ENCODE peak calls at places on chromosomes 4 and X, in six cellular contexts. W is AG04450, M is IMR-90, U is PC-9, D is sigmoid colon, R is fibroblast of lung. E is an unnamed sample.

GRCh38 chrX:154121961-154122360 is 22.1 kb upstream of the OPN1LW start:
- DNase-seq in U (peak; percentile 80), M (no peak), D (no peak), W (no peak), R (no peak), E (no peak)

GRCh38 chr4:154585369-154586018 is 5.0 kb downstream of the FGA start:
- DNase-seq in M (no peak), D (no peak), U (no peak), R (no peak), W (no peak), E (no peak)

GRCh38 chrX:45322820-45323219 is 122.1 kb upstream of the DIPK2B start:
- DNase-seq in W (no peak), M (peak; percentile 45), R (peak; percentile 52), U (no peak), D (no peak), E (no peak)

GRCh38 chrX:154731881-154732280 is 19.0 kb downstream of the GAB3 start:
- DNase-seq in U (no peak), D (no peak), R (no peak), W (no peak), M (peak; percentile 45), E (no peak)

GRCh38 chrX:39679497-39680157 is 418.1 kb downstream of the BCOR start:
- DNase-seq in D (no peak), W (no peak), R (no peak), U (no peak), M (no peak), E (no peak)

GRCh38 chr4:7196283-7196651 is 3.9 kb downstream of the SORCS2 start:
- DNase-seq in M (no peak), W (no peak), D (peak; percentile 32), R (no peak), U (peak; percentile 49), E (no peak)

GRCh38 chrX:21725498-21725897 is 32.4 kb downstream of the SMPX start:
- DNase-seq in W (peak; percentile 33), R (peak; percentile 37), U (no peak), D (no peak), M (peak; percentile 60), E (peak; percentile 5)

GRCh38 chr4:6437682-6438264 is 34.6 kb downstream of the PPP2R2C start:
- DNase-seq in D (no peak), W (no peak), M (no peak), U (no peak), R (no peak), E (no peak)

GRCh38 chrX:49958727-49959126 is 36.3 kb downstream of the CLCN5 start:
- DNase-seq in U (no peak), D (no peak), W (no peak), R (no peak), M (no peak), E (no peak)

GRCh38 chrX:138886769-138887168 is 175.3 kb upstream of the FGF13 start:
- DNase-seq in R (peak; percentile 49), M (no peak), W (no peak), U (peak; percentile 46), D (no peak), E (no peak)

GRCh38 chrX:103101280-103102042 is 8.5 kb upstream of the NXF3 start:
- DNase-seq in D (no peak), M (no peak), W (no peak), U (no peak), R (peak; percentile 1), E (no peak)

GRCh38 chr4:16889945-16890344 is 8.5 kb downstream of the LDB2 start:
- DNase-seq in R (no peak), M (no peak), U (no peak), W (no peak), D (no peak), E (no peak)
- H3K27ac ChIP-seq in R (no peak overlapping the region), M (no peak overlapping the region), U (no peak overlapping the region), W (no peak overlapping the region), D (no peak overlapping the region), E (no peak overlapping the region)

DNA sequence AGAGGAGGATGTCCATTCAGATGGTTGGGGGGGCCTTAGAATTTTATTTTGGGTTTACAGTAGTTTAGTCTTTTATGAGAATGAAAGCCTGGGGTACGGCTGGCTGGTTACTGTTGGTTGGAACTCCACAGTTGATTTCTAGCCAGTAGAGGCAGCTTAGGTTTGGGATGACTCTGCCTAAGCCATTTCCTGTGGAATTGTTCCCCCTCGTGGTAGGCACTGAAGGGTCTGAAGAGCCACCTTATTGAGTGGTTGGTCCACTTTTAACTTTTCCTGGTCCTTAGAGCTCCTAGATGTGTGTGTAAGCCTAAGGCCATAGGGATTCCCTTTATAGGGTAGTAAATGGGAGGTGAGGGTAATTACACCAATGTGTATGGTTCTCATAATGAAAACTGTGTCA is 19.7 kb downstream of the SPIN3 start:
- DNase-seq in W (no peak), M (no peak), R (no peak), U (no peak), D (no peak), E (no peak)
- TF ChIP-seq CTCF in W (no peak), M (no peak), R (no peak), U (no peak), D (no peak), E (no peak)

DNA sequence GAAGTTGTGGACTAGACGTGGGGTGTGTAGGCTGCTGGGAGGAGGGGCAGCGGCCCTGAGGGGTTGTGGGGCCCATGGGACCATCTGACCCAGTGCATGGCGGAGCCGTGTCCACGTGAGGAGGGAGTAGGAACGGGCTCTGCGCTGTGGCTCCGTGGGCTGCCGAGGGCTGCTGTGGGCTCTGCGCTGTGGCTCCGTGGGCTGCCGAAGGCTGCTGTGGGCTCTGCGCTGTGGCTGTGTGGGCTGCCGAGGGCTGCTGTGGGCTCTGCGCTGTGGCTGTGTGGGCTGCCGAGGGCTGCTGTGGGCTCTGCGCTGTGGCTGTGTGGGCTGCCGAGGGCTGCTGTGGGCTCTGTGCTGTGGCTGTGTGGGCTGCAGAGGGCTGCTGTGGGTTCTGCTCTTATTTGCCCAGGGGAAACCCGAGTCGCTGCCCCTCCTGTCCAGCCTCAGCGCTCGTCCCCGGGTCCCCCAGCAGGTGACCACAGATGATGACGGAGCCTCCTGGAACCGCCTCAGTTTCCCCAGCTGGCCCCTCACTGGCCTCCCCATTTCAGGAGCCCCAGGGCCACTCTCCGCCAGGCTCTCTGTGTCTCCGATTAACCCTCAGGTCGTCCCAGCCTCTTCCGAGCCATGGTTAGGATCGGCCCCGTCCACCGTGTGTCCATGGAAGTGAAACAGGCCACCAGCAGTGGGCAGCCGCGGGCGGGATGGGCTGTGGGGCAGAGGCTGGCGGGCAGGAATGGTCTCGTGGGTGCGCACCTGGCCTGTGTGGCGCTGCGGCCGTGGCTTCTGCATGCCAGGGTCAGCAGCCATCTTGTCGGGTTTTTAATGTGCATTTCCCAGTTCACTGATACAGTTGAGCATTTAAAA is 20.0 kb downstream of the PCGF3 start:
- DNase-seq in R (no peak), M (no peak), W (no peak), D (no peak), U (no peak), E (no peak)
- H3K27ac ChIP-seq in R (peak overlapping the region; percentile 50), M (peak overlapping the region; percentile 19), W (peak overlapping the region; percentile 80), D (no peak overlapping the region), U (no peak overlapping the region), E (peak overlapping the region; percentile 25)

GRCh38 chr4:100118213-100118612 is 72.1 kb downstream of the DDIT4L start:
- DNase-seq in W (no peak), D (no peak), M (peak; percentile 4), R (no peak), U (no peak), E (no peak)
- TF ChIP-seq CTCF in W (no peak), D (no peak), M (no peak), R (no peak), U (no peak), E (no peak)

DNA sequence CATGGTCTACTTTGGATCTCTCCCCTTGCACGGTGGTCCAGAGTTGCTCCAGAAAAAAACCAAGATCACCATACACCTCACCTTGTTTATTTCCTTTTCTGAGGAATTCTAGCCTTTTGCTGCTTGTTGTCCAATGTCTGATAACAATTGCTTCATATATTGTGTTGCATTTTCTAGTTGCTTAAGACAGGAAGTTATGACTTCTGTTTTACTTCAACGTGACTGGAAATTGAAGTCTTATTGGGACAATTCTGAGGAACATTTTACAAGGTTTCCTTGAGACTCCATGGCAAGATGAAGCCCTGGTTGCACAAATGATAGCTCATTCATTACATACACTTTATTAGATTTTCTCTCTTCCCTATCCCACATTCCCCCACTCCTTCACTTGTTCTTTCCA is 5.2 kb downstream of the CXCL1 start:
- DNase-seq in U (no peak), D (no peak), W (no peak), R (no peak), M (no peak), E (no peak)
- H3K27ac ChIP-seq in U (no peak overlapping the region), D (no peak overlapping the region), W (no peak overlapping the region), R (no peak overlapping the region), M (no peak overlapping the region), E (no peak overlapping the region)

DNA sequence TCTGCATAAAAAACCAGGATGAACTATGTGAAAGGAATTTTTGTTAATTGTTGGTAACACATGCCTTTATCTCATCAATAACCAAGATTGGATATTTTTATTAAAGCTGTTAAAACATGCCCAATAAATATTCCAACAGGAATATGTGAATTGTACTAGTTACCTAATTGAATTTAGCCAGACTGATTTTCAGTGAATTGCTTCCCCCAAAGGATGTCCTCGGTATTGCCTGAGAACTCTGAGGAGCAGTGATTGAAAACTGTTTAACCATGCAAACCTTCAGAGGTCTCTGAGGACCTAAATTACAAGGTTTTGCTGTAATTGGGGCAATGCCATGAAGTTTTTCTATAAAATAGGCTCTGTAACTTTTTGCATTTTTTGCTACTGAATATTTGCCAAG is 66.6 kb downstream of the BLTP1 start:
- DNase-seq in M (peak; percentile 7), D (no peak), U (no peak), W (no peak), R (peak; percentile 1), E (peak; percentile 2)
- TF ChIP-seq CTCF in M (peak; percentile 42), D (peak; percentile 12), U (peak; percentile 35), W (peak; percentile 59), R (peak; percentile 62), E (peak; percentile 14)

DNA sequence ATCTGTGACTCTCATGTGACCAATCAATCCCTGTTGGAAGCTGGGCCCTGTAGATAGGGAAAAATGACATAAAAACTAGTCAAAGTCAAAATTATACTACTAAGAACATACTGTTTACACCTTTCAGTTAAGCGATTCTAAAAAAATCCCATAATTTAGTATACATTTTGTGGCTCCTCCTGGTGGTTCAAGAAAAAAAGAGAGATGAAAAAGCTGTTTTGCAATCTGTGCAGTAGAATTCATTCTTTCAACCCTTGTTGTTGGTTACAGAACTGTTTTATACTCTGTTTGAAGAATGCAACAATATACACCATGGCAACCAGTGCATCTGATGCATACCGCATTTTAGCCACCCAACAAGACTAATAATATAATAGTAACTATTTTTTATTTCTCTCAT is 66.8 kb upstream of the ANK2 start:
- DNase-seq in W (no peak), R (no peak), D (no peak), U (no peak), M (no peak), E (no peak)
- H3K27ac ChIP-seq in W (no peak overlapping the region), R (no peak overlapping the region), D (no peak overlapping the region), U (no peak overlapping the region), M (no peak overlapping the region), E (no peak overlapping the region)

GRCh38 chrX:94831364-94831763 is 1157.4 kb downstream of the FAM133A start:
- DNase-seq in D (no peak), U (no peak), M (peak; percentile 0), W (no peak), R (peak; percentile 4), E (no peak)
- TF ChIP-seq CTCF in D (peak; percentile 43), U (peak; percentile 73), M (peak; percentile 50), W (peak; percentile 19), R (no peak), E (peak; percentile 26)

E was measured in RWPE1.